ENCODE peak calls at places on chromosomes 7 and 10, in nine cellular contexts. W is CD8-positive, alpha-beta T cell; C is RWPE2; M is IMR-90; R is ovary; J is endothelial cell of umbilical vein; D is glutamatergic neuron; V is heart left ventricle; B is AG09309. F is an unnamed sample.

GRCh38 chr10:70378122-70378521 is 4.3 kb downstream of the LRRC20 start:
- DNase-seq in W (no peak), C (peak), M (peak), R (no peak), J (peak), D (no peak), V (no peak), B (peak), F (no peak)

GRCh38 chr10:29496341-29497162 is 138.2 kb downstream of the SVIL start:
- DNase-seq in W (peak), C (no peak), M (peak), R (peak), J (peak), D (peak), V (peak), B (no peak), F (peak)

GRCh38 chr10:88455831-88456230 is 127.3 kb downstream of the RNLS start:
- DNase-seq in W (no peak), C (no peak), M (no peak), R (no peak), J (no peak), D (no peak), V (no peak), B (no peak), F (no peak)

GRCh38 chr10:80855348-80855971 is 317.8 kb downstream of the SH2D4B start:
- DNase-seq in W (no peak), C (no peak), M (no peak), R (no peak), J (no peak), D (peak), V (no peak), B (no peak), F (no peak)

GRCh38 chr10:72308320-72308987 is 34.7 kb downstream of the DDIT4 start:
- DNase-seq in W (no peak), C (no peak), M (peak), R (peak), J (peak), D (no peak), V (peak), B (no peak), F (no peak)

GRCh38 chr10:58264780-58265179 is 2.9 kb downstream of the IPMK start:
- DNase-seq in W (no peak), C (no peak), M (no peak), R (no peak), J (peak), D (no peak), V (no peak), B (no peak), F (no peak)

GRCh38 chr7:98892609-98893008 is 14.3 kb downstream of the TRRAP start:
- DNase-seq in W (no peak), C (no peak), M (no peak), R (no peak), J (no peak), D (no peak), V (no peak), B (no peak), F (no peak)

GRCh38 chr10:95605163-95605562 is 44.0 kb upstream of the SORBS1 start:
- DNase-seq in W (no peak), C (no peak), M (no peak), R (no peak), J (no peak), D (no peak), V (peak), B (no peak), F (no peak)

GRCh38 chr7:19011212-19011611 is 106.2 kb downstream of the TWIST1 start:
- DNase-seq in W (no peak), C (no peak), M (no peak), R (no peak), J (no peak), D (no peak), V (no peak), B (no peak), F (no peak)

DNA sequence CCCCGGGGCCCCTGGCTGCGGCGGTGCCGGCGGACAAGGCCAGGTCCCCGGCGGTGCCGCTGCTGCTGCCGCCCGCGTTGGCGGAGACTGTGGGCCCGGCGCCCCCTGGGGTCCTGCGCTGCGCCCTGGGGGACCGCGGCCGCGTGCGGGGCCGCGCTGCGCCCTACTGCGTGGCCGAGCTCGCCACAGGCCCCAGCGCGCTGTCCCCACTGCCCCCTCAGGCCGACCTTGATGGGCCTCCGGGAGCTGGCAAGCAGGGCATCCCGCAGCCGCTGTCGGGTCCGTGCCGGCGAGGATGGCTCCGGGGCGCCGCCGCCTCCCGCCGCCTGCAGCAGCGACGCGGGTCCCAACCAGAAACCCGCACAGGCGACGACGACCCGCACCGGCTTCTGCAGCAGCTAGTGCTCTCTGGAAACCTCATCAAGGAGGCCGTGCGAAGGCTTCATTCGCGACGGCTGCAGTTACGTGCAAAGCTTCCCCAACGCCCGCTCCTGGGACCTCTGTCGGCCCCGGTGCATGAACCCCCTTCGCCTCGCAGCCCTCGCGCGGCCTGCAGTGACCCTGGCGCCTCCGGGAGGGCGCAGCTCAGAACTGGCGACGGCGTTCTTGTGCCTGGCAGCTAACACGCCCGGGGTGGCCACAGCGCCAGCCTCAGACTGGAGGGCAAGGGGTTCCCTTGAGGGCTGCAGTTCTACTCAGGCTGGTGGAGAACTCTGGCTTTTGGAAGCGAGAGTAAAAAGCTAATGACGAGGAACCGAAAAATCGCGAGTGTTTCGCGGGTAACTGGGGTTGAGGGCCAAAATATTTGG is 804 bp downstream of the FRAT1 start:
- DNase-seq in W (peak), C (no peak), M (no peak), R (peak), J (peak), D (peak), V (peak), B (no peak), F (peak)
- TF ChIP-seq CTCF in W (no peak), C (no peak), M (no peak), R (no peak), J (no peak), D (no peak), V (no peak), B (no peak), F (no peak)

GRCh38 chr7:21054427-21055133 is 267.9 kb upstream of the SP8 start:
- DNase-seq in W (no peak), C (no peak), M (no peak), R (no peak), J (no peak), D (no peak), V (no peak), B (no peak), F (no peak)

GRCh38 chr7:21063106-21063505 is 276.4 kb upstream of the SP8 start:
- DNase-seq in W (no peak), C (no peak), M (no peak), R (no peak), J (no peak), D (no peak), V (no peak), B (no peak), F (no peak)

GRCh38 chr7:21064698-21065648 is 278.3 kb upstream of the SP8 start:
- DNase-seq in W (no peak), C (no peak), M (no peak), R (no peak), J (no peak), D (no peak), V (no peak), B (no peak), F (no peak)

DNA sequence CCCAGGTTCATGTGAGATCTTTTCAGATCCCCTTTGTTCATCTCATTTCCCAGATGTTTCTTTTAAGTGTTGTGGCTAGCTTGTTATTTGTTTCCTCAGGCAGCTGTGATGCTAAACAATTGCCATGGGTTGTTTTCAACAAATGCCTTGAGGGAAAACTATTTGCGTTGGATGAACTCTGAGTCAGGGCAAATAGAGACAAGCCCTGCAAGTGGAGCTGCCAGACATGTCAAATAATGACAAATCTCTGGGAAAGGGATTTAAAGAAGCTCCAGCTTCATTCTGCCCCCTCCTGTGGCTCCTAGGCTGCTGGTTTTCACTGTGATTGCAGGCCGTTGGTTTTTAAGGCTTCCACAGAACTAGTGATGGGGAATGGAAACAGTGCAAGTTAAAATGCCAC is 272.4 kb upstream of the SP8 start:
- DNase-seq in W (no peak), C (no peak), M (no peak), R (no peak), J (no peak), D (no peak), V (no peak), B (no peak), F (no peak)
- TF ChIP-seq CTCF in W (no peak), C (no peak), M (no peak), R (no peak), J (no peak), D (no peak), V (no peak), B (no peak), F (no peak)

GRCh38 chr7:154695836-154696235 is 307.1 kb downstream of the PAXIP1 start:
- DNase-seq in W (no peak), C (no peak), M (no peak), R (no peak), J (no peak), D (no peak), V (no peak), B (no peak), F (no peak)

GRCh38 chr7:154699421-154699820 is 303.5 kb downstream of the PAXIP1 start:
- DNase-seq in W (no peak), C (no peak), M (no peak), R (no peak), J (no peak), D (no peak), V (no peak), B (no peak), F (no peak)

GRCh38 chr7:154696556-154696955 is 306.4 kb downstream of the PAXIP1 start:
- DNase-seq in W (no peak), C (no peak), M (no peak), R (no peak), J (no peak), D (no peak), V (no peak), B (no peak), F (no peak)

GRCh38 chr7:154693646-154694045 is 309.3 kb downstream of the PAXIP1 start:
- DNase-seq in W (no peak), C (no peak), M (no peak), R (no peak), J (no peak), D (no peak), V (no peak), B (no peak), F (no peak)

GRCh38 chr7:154698726-154699291 is 304.1 kb downstream of the PAXIP1 start:
- DNase-seq in W (no peak), C (no peak), M (no peak), R (no peak), J (no peak), D (no peak), V (no peak), B (no peak), F (no peak)
- TF ChIP-seq CTCF in W (no peak), C (no peak), M (no peak), R (no peak), J (no peak), D (no peak), V (peak), B (no peak), F (no peak)

DNA sequence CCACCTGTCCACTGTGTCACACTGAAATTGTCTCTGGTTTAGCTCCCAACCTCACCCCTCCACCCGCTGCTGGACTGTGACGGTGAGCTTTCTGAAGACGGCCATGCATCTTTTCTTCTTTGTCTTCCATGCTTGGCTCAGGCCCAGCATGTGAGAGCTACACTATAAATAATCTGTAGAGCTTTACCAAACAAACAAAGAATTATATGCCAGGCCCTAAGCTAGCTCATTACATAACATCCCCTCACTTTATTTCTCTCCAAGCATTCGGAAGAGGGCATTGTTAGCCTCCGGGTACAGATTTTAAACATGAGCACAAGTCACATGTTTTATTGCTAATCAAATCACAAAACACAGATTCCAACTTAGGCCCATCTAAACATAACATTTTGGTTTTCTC is 633.1 kb downstream of the TNS3 start:
- DNase-seq in W (no peak), C (no peak), M (no peak), R (no peak), J (no peak), D (no peak), V (no peak), B (no peak), F (no peak)
- TF ChIP-seq CTCF in W (no peak), C (no peak), M (no peak), R (no peak), J (no peak), D (no peak), V (no peak), B (no peak), F (no peak)

DNA sequence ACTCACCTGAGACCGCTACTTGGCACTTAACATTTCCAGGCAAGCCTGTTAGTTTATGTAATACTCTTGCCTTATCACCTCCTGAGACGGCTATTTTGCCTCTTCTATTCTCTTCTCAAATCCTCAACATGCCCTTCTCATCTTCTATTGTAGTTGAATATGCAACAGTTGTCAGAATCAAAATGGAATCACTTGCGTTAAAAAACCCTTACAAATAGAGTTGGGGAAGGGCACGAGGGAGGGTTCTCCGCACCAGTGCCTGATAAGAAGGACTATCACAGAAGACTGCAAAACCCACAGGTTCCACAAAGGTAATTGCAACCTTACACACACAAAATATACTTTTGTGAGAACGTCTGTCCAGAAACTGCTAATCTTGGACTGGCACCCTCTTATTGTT is 57.4 kb downstream of the ZNF783 start:
- DNase-seq in W (no peak), C (no peak), M (no peak), R (no peak), J (no peak), D (no peak), V (no peak), B (no peak), F (no peak)
- TF ChIP-seq CTCF in W (no peak), C (no peak), M (no peak), R (no peak), J (no peak), D (no peak), V (no peak), B (no peak), F (no peak)

GRCh38 chr10:76632158-76633051 is 1005.2 kb downstream of the KCNMA1 start:
- DNase-seq in W (no peak), C (no peak), M (no peak), R (no peak), J (no peak), D (no peak), V (no peak), B (no peak), F (no peak)
- TF ChIP-seq CTCF in W (no peak), C (peak), M (peak), R (no peak), J (peak), D (no peak), V (peak), B (peak), F (no peak)

DNA sequence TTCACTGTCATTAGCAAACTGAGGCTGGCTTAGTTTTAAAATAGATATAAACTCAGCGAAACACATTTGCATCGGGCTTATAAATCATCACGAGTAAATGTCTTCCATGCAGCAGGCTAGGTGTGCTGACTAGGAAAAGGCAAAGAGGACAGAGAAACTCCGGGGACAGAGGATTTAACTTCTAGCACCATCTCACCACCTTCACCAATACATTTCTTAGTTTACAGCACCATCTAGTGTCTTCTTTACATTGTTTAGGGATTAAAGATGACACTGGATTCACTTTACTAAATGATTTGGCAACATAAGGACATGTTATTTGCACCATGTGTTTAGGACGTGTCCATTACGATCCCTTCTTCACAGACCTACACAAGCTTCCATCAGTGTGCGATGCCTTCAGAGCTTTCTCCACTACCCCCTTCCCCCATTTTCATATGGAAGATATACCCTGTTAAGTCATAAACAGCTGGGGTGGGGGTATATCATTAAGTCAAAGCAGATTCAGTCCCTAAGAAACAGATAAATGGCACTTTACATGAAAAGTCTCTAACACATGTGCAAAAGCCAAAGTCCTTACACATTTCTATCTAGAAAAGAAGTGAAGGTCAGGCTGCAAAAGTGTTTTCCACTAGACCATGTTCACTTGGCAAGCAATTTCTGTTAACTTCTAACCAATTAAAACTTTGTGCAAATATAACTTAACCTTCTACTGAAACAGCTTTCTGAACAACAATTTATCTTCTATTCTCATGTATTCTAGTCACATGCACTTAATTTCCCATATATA is 103.3 kb downstream of the GRB10 start:
- DNase-seq in W (no peak), C (no peak), M (peak), R (no peak), J (peak), D (no peak), V (no peak), B (no peak), F (no peak)
- TF ChIP-seq CTCF in W (peak), C (peak), M (peak), R (peak), J (no peak), D (no peak), V (peak), B (peak), F (no peak)

DNA sequence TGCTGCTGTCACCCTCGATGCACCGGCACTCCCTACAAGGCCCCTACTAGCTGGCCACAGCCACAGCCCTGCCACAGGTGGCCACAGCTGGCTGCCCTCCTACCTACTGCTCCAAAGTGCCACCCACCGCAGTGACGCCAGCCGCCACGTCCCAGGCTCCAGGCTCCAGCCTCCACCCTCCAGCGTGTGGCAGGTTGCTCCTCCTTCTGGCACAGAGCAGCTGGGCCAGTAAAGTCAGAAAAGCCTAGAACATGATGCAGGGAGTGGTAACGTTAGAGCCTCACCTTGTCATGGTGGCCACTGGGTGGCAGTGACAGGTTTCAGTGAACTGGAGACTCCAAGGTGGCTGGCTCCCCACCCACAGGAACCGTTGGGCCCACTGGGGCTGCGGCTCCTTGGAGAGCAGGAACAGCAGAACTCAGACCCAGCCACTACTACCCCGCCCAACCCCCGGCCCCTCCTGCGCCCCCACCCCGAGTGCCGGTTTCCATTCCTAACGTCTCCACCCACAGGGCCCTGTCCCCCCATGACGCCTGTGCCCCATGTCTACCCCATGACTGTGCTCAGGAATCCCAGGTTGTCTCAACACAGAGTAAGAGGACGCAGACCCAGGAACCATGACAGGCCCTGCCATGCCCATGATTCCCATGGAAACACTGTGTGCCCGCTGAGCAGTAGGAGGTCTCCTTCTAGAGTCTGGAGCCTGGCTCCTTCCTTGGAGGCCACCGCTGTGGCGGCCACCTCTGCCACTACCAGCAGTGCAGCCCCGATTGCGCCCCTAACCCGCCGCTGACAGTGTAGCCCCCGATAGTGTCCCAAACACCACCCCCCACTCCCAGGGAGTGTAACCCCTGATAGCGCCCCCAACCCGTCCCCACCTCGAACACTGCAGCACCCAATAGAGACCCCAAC is 52.3 kb upstream of the ZNF33B start:
- DNase-seq in W (no peak), C (peak), M (no peak), R (no peak), J (no peak), D (no peak), V (no peak), B (no peak), F (no peak)
- TF ChIP-seq CTCF in W (no peak), C (peak), M (no peak), R (no peak), J (no peak), D (no peak), V (no peak), B (no peak), F (no peak)

F was measured in mesothelial cell of epicardium.